ENCODE peak calls at places on chromosomes 2 and 18, in nine cellular contexts. V, U, E, L, D, I, J, K and H are unnamed samples.

GRCh38 chr2:176134978-176135575 is 5.6 kb downstream of the HOXD8 start:
- DNase-seq in U (peak), J (no peak), K (no peak), D (peak), E (no peak), I (no peak), L (no peak), V (no peak), H (no peak)

GRCh38 chr2:175889557-175890355 is 112.3 kb downstream of the LNPK start:
- DNase-seq in J (no peak), I (no peak), K (no peak), U (peak), V (no peak), D (no peak), E (no peak), L (no peak), H (no peak)

GRCh38 chr2:163157891-163158511 is 319.4 kb upstream of the KCNH7 start:
- DNase-seq in D (peak), J (no peak), U (no peak), V (no peak), K (no peak), I (no peak), E (no peak), L (no peak), H (no peak)

GRCh38 chr18:11179959-11180519 is 30.7 kb upstream of the PIEZO2 start:
- DNase-seq in U (no peak), D (no peak), I (no peak), V (no peak), J (no peak), L (no peak), E (no peak), K (no peak), H (no peak)

GRCh38 chr2:39938035-39938835 is 159.2 kb upstream of the THUMPD2 start:
- DNase-seq in U (no peak), I (no peak), D (peak), K (no peak), V (no peak), E (no peak), J (no peak), L (no peak), H (no peak)

GRCh38 chr2:38947241-38948239 is 57.9 kb downstream of the ARHGEF33 start:
- DNase-seq in V (peak), K (peak), U (peak), D (peak), J (peak), L (peak), E (peak), I (peak), H (peak)

GRCh38 chr2:64525323-64525625 is 1.1 kb downstream of the AFTPH start:
- DNase-seq in J (peak), U (no peak), E (no peak), I (no peak), L (peak), V (no peak), K (no peak), D (peak), H (no peak)

GRCh38 chr18:44067201-44067600 is 613.5 kb upstream of the SETBP1 start:
- DNase-seq in D (no peak), K (no peak), E (no peak), I (no peak), L (no peak), V (no peak), U (no peak), J (no peak), H (no peak)

GRCh38 chr2:26139269-26140183 is 33.4 kb upstream of the GAREM2 start:
- DNase-seq in L (no peak), K (no peak), E (no peak), J (no peak), D (no peak), V (no peak), U (no peak), I (peak), H (no peak)

GRCh38 chr2:10361220-10361588 is 58.5 kb downstream of the HPCAL1 start:
- DNase-seq in V (no peak), J (no peak), D (no peak), L (no peak), E (no peak), I (no peak), U (peak), K (no peak), H (no peak)

GRCh38 chr2:147630585-147630984 is 214.2 kb upstream of the ACVR2A start:
- DNase-seq in K (no peak), I (no peak), D (peak), L (no peak), E (no peak), V (no peak), J (no peak), U (no peak), H (no peak)